ENCODE peak calls at places on chromosome 10, in ten cellular contexts. X, Z, M, Q, V, I, N, S, H and C are unnamed samples.

GRCh38 chr10:78992333-78992732 is 76.4 kb upstream of the ZMIZ1 start:
- DNase-seq in Q (no peak), I (no peak), M (no peak), V (no peak), N (no peak), X (no peak), Z (no peak), H (peak; percentile 59), S (no peak), C (no peak)

GRCh38 chr10:97229322-97229721 is 43.6 kb upstream of the SLIT1 start:
- DNase-seq in M (no peak), X (no peak), V (no peak), H (no peak), Q (peak; percentile 4), S (no peak), I (no peak), Z (no peak), N (no peak), C (no peak)

GRCh38 chr10:31101123-31101522 is 69.5 kb upstream of the ZNF438 start:
- DNase-seq in X (no peak), Z (no peak), I (no peak), M (no peak), N (no peak), V (peak; percentile 35), S (no peak), Q (peak; percentile 86), H (peak; percentile 59), C (peak; percentile 58)

GRCh38 chr10:132574783-132575319 is 37.3 kb downstream of the INPP5A start:
- DNase-seq in N (no peak), H (no peak), I (no peak), V (no peak), Q (peak; percentile 87), S (no peak), M (peak; percentile 52), X (peak; percentile 65), Z (no peak), C (no peak)

GRCh38 chr10:126673565-126673964 is 3.1 kb upstream of the C10orf90 start:
- DNase-seq in X (no peak), M (no peak), S (no peak), Z (peak; percentile 34), Q (no peak), H (no peak), V (no peak), I (no peak), N (no peak), C (no peak)

GRCh38 chr10:89904755-89905154 is 203.4 kb downstream of the KIF20B start:
- DNase-seq in V (no peak), S (no peak), X (no peak), M (no peak), Q (no peak), I (no peak), Z (no peak), H (no peak), N (no peak), C (no peak)

GRCh38 chr10:43231523-43232078 is 35.3 kb downstream of the RASGEF1A start:
- DNase-seq in Q (no peak), X (peak; percentile 31), V (no peak), Z (peak; percentile 5), N (no peak), S (no peak), H (peak; percentile 72), I (no peak), M (no peak), C (no peak)

GRCh38 chr10:182441-183201 is 47.4 kb downstream of the ZMYND11 start:
- DNase-seq in V (no peak), X (no peak), S (no peak), N (no peak), M (no peak), Z (no peak), I (no peak), H (no peak), Q (peak; percentile 77), C (peak; percentile 18)

GRCh38 chr10:3785849-3786290 is 861 bp upstream of the KLF6 start:
- DNase-seq in V (no peak), Q (peak; percentile 58), X (peak; percentile 69), I (no peak), Z (no peak), M (peak; percentile 55), N (no peak), S (no peak), H (no peak), C (peak; percentile 44)